ENCODE peak calls at places on chromosomes 4 and X, in four cellular contexts. One of them, this sample, is unnamed.

GRCh38 chrX:120310861-120311631 is at the start of gene TMEM255A:
- DNase-seq in SK-N-DZ: peak
- DNase-seq in AG08395: no peak
- DNase-seq in stimulated activated CD8-positive, alpha-beta memory T cell treated with anti-CD3 and anti-CD28 coated beads, Interleukin-15, amount 100 ng/mL, for 24 hours: no peak
- DNase-seq in this sample: no peak

GRCh38 chrX:9688833-9689232 is 76.8 kb downstream of the GPR143 start:
- DNase-seq in stimulated activated CD8-positive, alpha-beta memory T cell treated with anti-CD3 and anti-CD28 coated beads, Interleukin-15, amount 100 ng/mL, for 24 hours: no peak
- DNase-seq in SK-N-DZ: no peak
- DNase-seq in AG08395: no peak
- DNase-seq in this sample: no peak

GRCh38 chrX:69097451-69098236 is 67.6 kb downstream of the PJA1 start:
- DNase-seq in stimulated activated CD8-positive, alpha-beta memory T cell treated with anti-CD3 and anti-CD28 coated beads, Interleukin-15, amount 100 ng/mL, for 24 hours: no peak
- DNase-seq in AG08395: no peak
- DNase-seq in SK-N-DZ: no peak
- DNase-seq in this sample: no peak

GRCh38 chr4:67809502-67809901 is 55.3 kb upstream of the GNRHR start:
- DNase-seq in AG08395: no peak
- DNase-seq in SK-N-DZ: no peak
- DNase-seq in stimulated activated CD8-positive, alpha-beta memory T cell treated with anti-CD3 and anti-CD28 coated beads, Interleukin-15, amount 100 ng/mL, for 24 hours: no peak
- DNase-seq in this sample: no peak

GRCh38 chr4:100299019-100299418 is 108.8 kb upstream of the DDIT4L start:
- DNase-seq in stimulated activated CD8-positive, alpha-beta memory T cell treated with anti-CD3 and anti-CD28 coated beads, Interleukin-15, amount 100 ng/mL, for 24 hours: no peak
- DNase-seq in AG08395: peak
- DNase-seq in SK-N-DZ: no peak
- DNase-seq in this sample: peak

GRCh38 chr4:7397206-7398103 is 37.3 kb downstream of the PSAPL1 start:
- DNase-seq in SK-N-DZ: no peak
- DNase-seq in stimulated activated CD8-positive, alpha-beta memory T cell treated with anti-CD3 and anti-CD28 coated beads, Interleukin-15, amount 100 ng/mL, for 24 hours: no peak
- DNase-seq in AG08395: no peak
- DNase-seq in this sample: no peak

GRCh38 chrX:132092439-132093065 is 35.3 kb downstream of the FRMD7 start:
- DNase-seq in AG08395: peak
- DNase-seq in SK-N-DZ: peak
- DNase-seq in stimulated activated CD8-positive, alpha-beta memory T cell treated with anti-CD3 and anti-CD28 coated beads, Interleukin-15, amount 100 ng/mL, for 24 hours: peak
- DNase-seq in this sample: peak

GRCh38 chr4:158667651-158668198 is 4.0 kb downstream of the C4orf46 start:
- DNase-seq in stimulated activated CD8-positive, alpha-beta memory T cell treated with anti-CD3 and anti-CD28 coated beads, Interleukin-15, amount 100 ng/mL, for 24 hours: no peak
- DNase-seq in AG08395: peak
- DNase-seq in SK-N-DZ: peak
- DNase-seq in this sample: peak

GRCh38 chrX:78746496-78746895 is 1.0 kb upstream of the LPAR4 start:
- DNase-seq in AG08395: no peak
- DNase-seq in SK-N-DZ: no peak
- DNase-seq in stimulated activated CD8-positive, alpha-beta memory T cell treated with anti-CD3 and anti-CD28 coated beads, Interleukin-15, amount 100 ng/mL, for 24 hours: no peak
- DNase-seq in this sample: no peak